ENCODE peak calls at places on chromosomes 1 and 21, in eight cellular contexts. One of them, this sample, is unnamed.

GRCh38 chr1:62516600-62516999 is 79.8 kb downstream of the USP1 start:
- DNase-seq in HCT116: no peak
- DNase-seq in suprapubic skin: no peak
- DNase-seq in body of pancreas: no peak
- DNase-seq in spleen: no peak
- DNase-seq in right lobe of liver: no peak
- DNase-seq in transverse colon: no peak
- DNase-seq in adrenal gland: no peak
- DNase-seq in this sample: no peak

GRCh38 chr1:230109871-230110667 is 43.0 kb downstream of the GALNT2 start:
- DNase-seq in HCT116: no peak
- DNase-seq in suprapubic skin: no peak
- DNase-seq in body of pancreas: no peak
- DNase-seq in spleen: peak; percentile 85
- DNase-seq in right lobe of liver: no peak
- DNase-seq in transverse colon: peak; percentile 74
- DNase-seq in adrenal gland: no peak
- DNase-seq in this sample: no peak

GRCh38 chr21:17612565-17613241 is at the start of gene BTG3:
- DNase-seq in HCT116: peak; percentile 40
- DNase-seq in suprapubic skin: peak; percentile 79
- DNase-seq in body of pancreas: peak; percentile 83
- DNase-seq in spleen: peak; percentile 94
- DNase-seq in right lobe of liver: peak; percentile 80
- DNase-seq in transverse colon: peak; percentile 85
- DNase-seq in adrenal gland: peak; percentile 83
- DNase-seq in this sample: peak; percentile 86

GRCh38 chr1:206461602-206462455 is 8.4 kb upstream of the IKBKE start:
- DNase-seq in HCT116: peak; percentile 27
- DNase-seq in suprapubic skin: no peak
- DNase-seq in body of pancreas: peak; percentile 80
- DNase-seq in spleen: peak; percentile 18
- DNase-seq in right lobe of liver: peak; percentile 64
- DNase-seq in transverse colon: peak; percentile 82
- DNase-seq in adrenal gland: peak; percentile 86
- DNase-seq in this sample: peak; percentile 68

GRCh38 chr1:43238104-43238503 is 31.7 kb upstream of the TMEM125 start:
- DNase-seq in HCT116: peak; percentile 54
- DNase-seq in suprapubic skin: no peak
- DNase-seq in body of pancreas: peak; percentile 85
- DNase-seq in spleen: no peak
- DNase-seq in right lobe of liver: peak; percentile 90
- DNase-seq in transverse colon: peak; percentile 83
- DNase-seq in adrenal gland: peak; percentile 86
- DNase-seq in this sample: peak; percentile 79

GRCh38 chr1:231933711-231934626 is 307.4 kb downstream of the DISC1 start:
- DNase-seq in HCT116: no peak
- DNase-seq in suprapubic skin: no peak
- DNase-seq in body of pancreas: no peak
- DNase-seq in spleen: no peak
- DNase-seq in right lobe of liver: no peak
- DNase-seq in transverse colon: no peak
- DNase-seq in adrenal gland: no peak
- DNase-seq in this sample: no peak

GRCh38 chr1:162946701-162947100 is 85.7 kb upstream of the CCDC190 start:
- DNase-seq in HCT116: no peak
- DNase-seq in suprapubic skin: no peak
- DNase-seq in body of pancreas: no peak
- DNase-seq in spleen: no peak
- DNase-seq in right lobe of liver: no peak
- DNase-seq in transverse colon: no peak
- DNase-seq in adrenal gland: peak; percentile 14
- DNase-seq in this sample: no peak

GRCh38 chr1:43144228-43144627 is 27.9 kb downstream of the EBNA1BP2 start:
- DNase-seq in HCT116: no peak
- DNase-seq in suprapubic skin: no peak
- DNase-seq in body of pancreas: no peak
- DNase-seq in spleen: no peak
- DNase-seq in right lobe of liver: no peak
- DNase-seq in transverse colon: no peak
- DNase-seq in adrenal gland: no peak
- DNase-seq in this sample: no peak

GRCh38 chr1:202007703-202008489 is 2.5 kb upstream of the ELF3 start:
- DNase-seq in HCT116: peak; percentile 75
- DNase-seq in suprapubic skin: no peak
- DNase-seq in body of pancreas: peak; percentile 89
- DNase-seq in spleen: peak; percentile 41
- DNase-seq in right lobe of liver: no peak
- DNase-seq in transverse colon: peak; percentile 90
- DNase-seq in adrenal gland: no peak
- DNase-seq in this sample: no peak

GRCh38 chr1:3675436-3675835 is 23.1 kb downstream of the TP73 start:
- DNase-seq in HCT116: no peak
- DNase-seq in suprapubic skin: no peak
- DNase-seq in body of pancreas: no peak
- DNase-seq in spleen: peak; percentile 81
- DNase-seq in right lobe of liver: no peak
- DNase-seq in transverse colon: no peak
- DNase-seq in adrenal gland: no peak
- DNase-seq in this sample: no peak

GRCh38 chr1:183197762-183198161 is 11.7 kb downstream of the LAMC2 start:
- DNase-seq in HCT116: no peak
- DNase-seq in suprapubic skin: no peak
- DNase-seq in body of pancreas: no peak
- DNase-seq in spleen: no peak
- DNase-seq in right lobe of liver: no peak
- DNase-seq in transverse colon: no peak
- DNase-seq in adrenal gland: no peak
- DNase-seq in this sample: no peak

GRCh38 chr1:36555041-36555440 is 72.3 kb upstream of the CSF3R start:
- DNase-seq in HCT116: no peak
- DNase-seq in suprapubic skin: peak; percentile 24
- DNase-seq in body of pancreas: no peak
- DNase-seq in spleen: no peak
- DNase-seq in right lobe of liver: peak; percentile 23
- DNase-seq in transverse colon: no peak
- DNase-seq in adrenal gland: no peak
- DNase-seq in this sample: no peak

GRCh38 chr1:119646521-119647227 is 1.4 kb downstream of the ZNF697 start:
- DNase-seq in HCT116: no peak
- DNase-seq in suprapubic skin: no peak
- DNase-seq in body of pancreas: no peak
- DNase-seq in spleen: no peak
- DNase-seq in right lobe of liver: no peak
- DNase-seq in transverse colon: no peak
- DNase-seq in adrenal gland: peak; percentile 24
- DNase-seq in this sample: no peak

GRCh38 chr21:44424608-44425306 is 30.6 kb upstream of the LRRC3 start:
- DNase-seq in HCT116: no peak
- DNase-seq in suprapubic skin: peak; percentile 54
- DNase-seq in body of pancreas: no peak
- DNase-seq in spleen: peak; percentile 73
- DNase-seq in right lobe of liver: peak; percentile 44
- DNase-seq in transverse colon: no peak
- DNase-seq in adrenal gland: no peak
- DNase-seq in this sample: peak; percentile 13

GRCh38 chr1:54193453-54193852 is 6.4 kb downstream of the CYB5RL start:
- DNase-seq in HCT116: no peak
- DNase-seq in suprapubic skin: no peak
- DNase-seq in body of pancreas: no peak
- DNase-seq in spleen: no peak
- DNase-seq in right lobe of liver: no peak
- DNase-seq in transverse colon: no peak
- DNase-seq in adrenal gland: no peak
- DNase-seq in this sample: no peak
- TF ChIP-seq POLR2A in HCT116: no peak
- TF ChIP-seq POLR2A in suprapubic skin: no peak
- TF ChIP-seq POLR2A in body of pancreas: no peak
- TF ChIP-seq POLR2A in spleen: no peak
- TF ChIP-seq POLR2A in right lobe of liver: no peak
- TF ChIP-seq POLR2A in transverse colon: no peak
- TF ChIP-seq POLR2A in adrenal gland: no peak
- TF ChIP-seq POLR2A in this sample: no peak

GRCh38 chr1:10444248-10444647 is 5.6 kb upstream of the CORT start:
- DNase-seq in HCT116: no peak
- DNase-seq in suprapubic skin: no peak
- DNase-seq in body of pancreas: no peak
- DNase-seq in spleen: no peak
- DNase-seq in right lobe of liver: no peak
- DNase-seq in transverse colon: no peak
- DNase-seq in adrenal gland: no peak
- DNase-seq in this sample: no peak
- H3K4me1 ChIP-seq in HCT116: no peaks in the 10 kb centered on the region
- H3K4me1 ChIP-seq in suprapubic skin: no peaks in the 10 kb centered on the region
- H3K4me1 ChIP-seq in body of pancreas: no peaks in the 10 kb centered on the region
- H3K4me1 ChIP-seq in spleen: no peaks in the 10 kb centered on the region
- H3K4me1 ChIP-seq in right lobe of liver: no peaks in the 10 kb centered on the region
- H3K4me1 ChIP-seq in transverse colon: no peaks in the 10 kb centered on the region
- H3K4me1 ChIP-seq in adrenal gland: no peaks in the 10 kb centered on the region
- H3K4me1 ChIP-seq in this sample: no peaks in the 10 kb centered on the region

DNA sequence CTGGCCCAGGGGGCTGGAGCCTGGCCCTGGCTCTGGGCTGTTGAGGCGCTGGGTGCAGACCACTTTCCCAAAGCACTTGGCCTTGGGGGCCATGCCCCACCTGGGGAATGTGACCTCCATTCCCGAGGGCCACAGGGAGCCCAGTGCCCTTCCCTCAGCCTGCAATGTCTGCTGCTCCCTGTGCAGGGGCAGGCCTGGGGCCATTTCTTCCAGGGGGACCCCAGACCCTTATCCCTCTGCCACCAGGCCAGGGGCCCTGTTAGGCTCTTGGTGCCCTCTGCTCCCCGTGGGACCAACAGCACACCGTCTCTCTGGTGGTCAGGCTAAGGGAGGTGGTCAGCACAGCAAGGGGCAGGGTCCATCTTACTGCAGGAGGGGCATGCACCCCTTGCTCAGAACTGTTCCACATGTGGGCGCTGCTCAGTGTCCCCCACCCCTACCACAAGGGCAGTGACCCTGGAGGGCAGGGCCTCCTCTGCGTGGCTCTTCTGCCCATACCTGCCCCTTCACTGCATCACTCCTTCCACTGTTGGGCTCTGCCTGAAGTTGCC is 1.1 kb upstream of the TMEM52 start:
- DNase-seq in HCT116: no peak
- DNase-seq in suprapubic skin: no peak
- DNase-seq in body of pancreas: peak; percentile 28
- DNase-seq in spleen: no peak
- DNase-seq in right lobe of liver: no peak
- DNase-seq in transverse colon: peak; percentile 15
- DNase-seq in adrenal gland: no peak
- DNase-seq in this sample: peak; percentile 20
- H3K4me3 ChIP-seq in HCT116: peak overlapping the region; percentile 37
- H3K4me3 ChIP-seq in suprapubic skin: peak overlapping the region; percentile 63
- H3K4me3 ChIP-seq in body of pancreas: no peak overlapping the region
- H3K4me3 ChIP-seq in spleen: no peak overlapping the region
- H3K4me3 ChIP-seq in right lobe of liver: no peak overlapping the region
- H3K4me3 ChIP-seq in transverse colon: no peak overlapping the region
- H3K4me3 ChIP-seq in adrenal gland: no peak overlapping the region
- H3K4me3 ChIP-seq in this sample: no peak overlapping the region

DNA sequence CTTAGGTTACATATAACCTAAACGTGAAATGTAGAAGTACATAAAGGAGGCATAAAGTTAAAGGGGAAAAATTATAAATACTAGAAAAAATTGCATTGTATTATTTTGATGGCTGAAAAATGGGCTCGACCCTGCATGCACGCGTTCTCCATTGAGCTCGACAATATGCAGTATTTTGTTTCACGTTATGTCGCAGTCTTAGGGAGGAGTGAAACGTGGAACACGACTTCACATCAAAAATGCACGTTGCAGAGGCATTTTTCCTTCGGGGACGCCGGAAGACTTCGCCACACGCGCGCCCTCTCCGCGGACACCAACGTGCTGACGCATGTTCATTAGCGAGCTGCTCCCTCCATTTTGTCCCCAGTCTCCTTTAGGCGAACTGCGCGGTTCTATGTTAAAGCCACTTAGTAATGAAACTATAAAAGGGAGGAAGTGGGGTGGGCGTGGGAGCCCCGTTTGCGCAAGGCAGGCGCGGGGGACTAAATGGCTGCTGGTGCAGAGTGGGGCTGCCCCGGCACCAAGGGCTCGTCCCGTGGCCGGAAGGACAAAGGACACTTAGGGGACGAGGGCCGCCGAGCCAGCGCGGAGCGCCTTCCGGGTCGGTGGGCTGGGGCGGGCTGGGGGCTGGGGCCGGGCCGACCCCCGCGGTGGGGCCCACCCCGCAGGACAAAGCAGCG is 722 bp upstream of the COX20 start:
- DNase-seq in HCT116: peak; percentile 75
- DNase-seq in suprapubic skin: peak; percentile 94
- DNase-seq in body of pancreas: peak; percentile 79
- DNase-seq in spleen: peak; percentile 98
- DNase-seq in right lobe of liver: peak; percentile 93
- DNase-seq in transverse colon: peak; percentile 88
- DNase-seq in adrenal gland: peak; percentile 86
- DNase-seq in this sample: peak; percentile 96
- TF ChIP-seq POLR2A in HCT116: no peak
- TF ChIP-seq POLR2A in suprapubic skin: no peak
- TF ChIP-seq POLR2A in body of pancreas: no peak
- TF ChIP-seq POLR2A in spleen: peak; percentile 58
- TF ChIP-seq POLR2A in right lobe of liver: peak; percentile 73
- TF ChIP-seq POLR2A in transverse colon: peak; percentile 75
- TF ChIP-seq POLR2A in adrenal gland: peak; percentile 71
- TF ChIP-seq POLR2A in this sample: peak; percentile 34

GRCh38 chr1:41863683-41864082 is 55.0 kb downstream of the HIVEP3 start:
- DNase-seq in HCT116: no peak
- DNase-seq in suprapubic skin: no peak
- DNase-seq in body of pancreas: no peak
- DNase-seq in spleen: no peak
- DNase-seq in right lobe of liver: no peak
- DNase-seq in transverse colon: no peak
- DNase-seq in adrenal gland: no peak
- DNase-seq in this sample: no peak
- H3K4me1 ChIP-seq in HCT116: peaks cover 22% of the 10 kb centered on the region
- H3K4me1 ChIP-seq in suprapubic skin: peaks cover 8% of the 10 kb centered on the region
- H3K4me1 ChIP-seq in body of pancreas: peaks cover 5% of the 10 kb centered on the region
- H3K4me1 ChIP-seq in spleen: peaks cover 39% of the 10 kb centered on the region
- H3K4me1 ChIP-seq in right lobe of liver: no peaks in the 10 kb centered on the region
- H3K4me1 ChIP-seq in transverse colon: no peaks in the 10 kb centered on the region
- H3K4me1 ChIP-seq in adrenal gland: peaks cover 10% of the 10 kb centered on the region
- H3K4me1 ChIP-seq in this sample: peaks cover 8% of the 10 kb centered on the region

DNA sequence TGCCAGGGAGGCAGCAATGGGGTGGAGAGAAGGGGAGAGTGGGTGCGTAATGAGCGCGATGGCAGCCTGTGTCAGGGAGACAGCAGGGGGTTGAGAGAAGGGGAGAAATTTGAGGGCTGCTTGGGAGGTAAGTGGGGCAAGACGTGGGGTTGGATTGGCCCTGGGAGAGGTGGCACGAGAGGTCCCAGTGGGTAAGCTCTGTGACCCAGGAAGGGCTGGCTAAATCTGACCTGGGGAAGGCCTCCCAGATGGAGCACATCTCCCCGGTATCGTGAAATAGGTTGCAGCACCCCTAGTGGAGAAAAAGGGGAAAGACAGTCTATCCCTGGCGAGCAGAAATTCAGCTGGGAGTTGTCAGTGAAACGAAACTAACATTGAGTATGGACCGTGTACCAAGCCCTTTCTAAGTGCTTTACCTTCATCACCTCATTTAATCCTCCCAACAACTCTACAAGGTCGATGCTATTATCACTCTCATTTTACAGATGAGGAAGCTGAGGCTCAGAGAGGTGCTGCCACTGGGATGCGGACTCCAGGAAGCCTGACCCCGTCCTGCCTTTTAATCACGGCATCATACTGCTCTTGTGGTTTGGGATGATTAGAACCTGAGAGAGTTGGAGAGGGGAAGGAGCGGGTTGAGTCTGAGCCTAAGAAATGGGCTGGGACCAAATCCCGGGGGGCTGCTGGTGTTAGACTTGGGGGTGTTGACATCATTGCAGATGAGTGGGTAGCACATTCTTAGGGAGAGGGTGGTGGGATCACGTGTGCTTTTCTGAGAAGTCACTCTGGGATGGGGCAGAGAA is 56.6 kb upstream of the RPL11 start:
- DNase-seq in HCT116: peak; percentile 56
- DNase-seq in suprapubic skin: no peak
- DNase-seq in body of pancreas: peak; percentile 69
- DNase-seq in spleen: no peak
- DNase-seq in right lobe of liver: peak; percentile 55
- DNase-seq in transverse colon: peak; percentile 69
- DNase-seq in adrenal gland: peak; percentile 64
- DNase-seq in this sample: peak; percentile 51
- H3K4me3 ChIP-seq in HCT116: peak overlapping the region; percentile 54
- H3K4me3 ChIP-seq in suprapubic skin: peak overlapping the region; percentile 43
- H3K4me3 ChIP-seq in body of pancreas: no peak overlapping the region
- H3K4me3 ChIP-seq in spleen: no peak overlapping the region
- H3K4me3 ChIP-seq in right lobe of liver: peak overlapping the region; percentile 46
- H3K4me3 ChIP-seq in transverse colon: peak overlapping the region; percentile 22
- H3K4me3 ChIP-seq in adrenal gland: no peak overlapping the region
- H3K4me3 ChIP-seq in this sample: peak overlapping the region; percentile 2

This sample was measured in heart left ventricle.